ENCODE peak calls at places on chromosomes 11 and 22, in ten cellular contexts. K is GM06990; N is sigmoid colon; U is cardiac muscle cell; R is CD8-positive, alpha-beta memory T cell; C is neuronal stem cell; O is GM12878; H is tibial nerve; Y is H7; E is Peyer's patch. I is an unnamed sample. For H3K36me3, the result is how much of the 10 kb centered on the place peaks cover.

GRCh38 chr11:102254047-102254446 is 63.2 kb upstream of the BIRC3 start:
- DNase-seq in C (no peak), N (no peak), R (no peak), U (no peak), Y (peak), K (no peak), O (no peak), H (no peak), E (no peak), I (no peak)

GRCh38 chr11:12329169-12329568 is 48.2 kb upstream of the PARVA start:
- DNase-seq in K (no peak), C (no peak), R (no peak), U (no peak), H (no peak), O (no peak), E (no peak), N (no peak), Y (no peak), I (no peak)

GRCh38 chr11:12800032-12800671 is 125.9 kb downstream of the TEAD1 start:
- DNase-seq in U (peak), K (no peak), N (no peak), Y (peak), H (no peak), R (no peak), C (no peak), E (no peak), O (no peak), I (peak)

GRCh38 chr11:12668166-12668565 is 6.1 kb upstream of the TEAD1 start:
- DNase-seq in N (no peak), E (no peak), R (no peak), U (no peak), H (no peak), C (no peak), O (no peak), K (no peak), Y (no peak), I (no peak)

GRCh38 chr11:111059726-111060125 is 185.8 kb upstream of the POU2AF2 start:
- DNase-seq in N (no peak), Y (no peak), H (no peak), E (no peak), K (no peak), O (no peak), U (no peak), C (no peak), R (no peak), I (no peak)

GRCh38 chr11:116185551-116185950 is 587.2 kb downstream of the BUD13 start:
- DNase-seq in Y (no peak), U (no peak), E (no peak), O (no peak), H (no peak), C (no peak), N (no peak), R (no peak), K (no peak), I (no peak)

GRCh38 chr22:48035897-48036296 is 1273.4 kb downstream of the TBC1D22A start:
- DNase-seq in C (no peak), E (no peak), K (no peak), U (no peak), Y (peak), R (no peak), H (no peak), N (no peak), O (no peak), I (no peak)

GRCh38 chr11:1437500-1437899 is 47.8 kb downstream of the BRSK2 start:
- DNase-seq in E (no peak), O (no peak), N (no peak), K (no peak), H (no peak), R (no peak), Y (peak), U (peak), C (no peak), I (peak)

GRCh38 chr22:20751185-20751851 is 22.6 kb upstream of the SERPIND1 start:
- DNase-seq in Y (peak), R (no peak), C (no peak), H (no peak), U (peak), E (no peak), K (no peak), N (no peak), O (no peak), I (no peak)

GRCh38 chr22:46794491-46794890 is 32.0 kb downstream of the TBC1D22A start:
- DNase-seq in E (peak), H (no peak), R (no peak), N (peak), Y (no peak), C (no peak), K (no peak), O (no peak), U (no peak), I (no peak)

GRCh38 chr22:46794067-46794466 is 31.6 kb downstream of the TBC1D22A start:
- DNase-seq in O (no peak), C (no peak), K (no peak), H (no peak), Y (no peak), N (peak), U (no peak), R (no peak), E (no peak), I (no peak)

GRCh38 chr22:46796566-46797195 is 34.2 kb downstream of the TBC1D22A start:
- DNase-seq in E (peak), K (no peak), H (no peak), U (no peak), N (peak), R (no peak), Y (no peak), C (no peak), O (no peak), I (no peak)

GRCh38 chr22:46795845-46796565 is 33.6 kb downstream of the TBC1D22A start:
- DNase-seq in O (no peak), U (no peak), R (no peak), H (no peak), E (peak), C (no peak), Y (no peak), K (no peak), N (peak), I (no peak)

DNA sequence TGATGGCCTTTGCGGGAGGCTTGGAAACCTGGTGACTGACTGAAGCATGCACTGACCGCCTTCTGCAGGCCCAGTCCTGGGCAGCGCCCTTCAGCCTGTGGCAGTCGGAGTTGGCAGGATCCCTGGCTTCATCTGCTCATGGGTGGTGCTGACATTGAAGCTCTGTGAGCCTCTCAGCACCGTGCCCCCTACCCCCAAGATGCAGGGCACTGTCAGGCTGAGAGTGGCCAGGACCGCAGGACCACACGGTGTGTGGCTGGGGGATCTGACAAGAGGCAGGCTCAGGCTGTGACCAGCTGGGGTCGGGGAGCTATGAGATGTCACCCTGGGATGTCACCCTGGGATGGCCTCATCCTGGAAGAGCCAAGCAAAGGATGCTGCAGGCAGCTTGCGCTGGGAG is 32.7 kb downstream of the TBC1D22A start:
- DNase-seq in C (no peak), N (peak), U (no peak), H (no peak), K (no peak), E (peak), O (no peak), R (no peak), Y (no peak), I (no peak)
- H3K36me3 ChIP-seq in C (under half), N (under half), U (under half), H (half or more), K (under half), E (under half), O (half or more), R (under half), Y (under half), I (under half)

GRCh38 chr11:66267039-66267378 is 1.4 kb upstream of the RAB1B start:
- DNase-seq in Y (no peak), E (no peak), K (no peak), N (no peak), O (no peak), H (no peak), R (no peak), C (no peak), U (no peak), I (no peak)
- H3K36me3 ChIP-seq in Y (under half), E (under half), K (under half), N (under half), O (under half), H (half or more), R (under half), C (half or more), U (under half), I (under half)

DNA sequence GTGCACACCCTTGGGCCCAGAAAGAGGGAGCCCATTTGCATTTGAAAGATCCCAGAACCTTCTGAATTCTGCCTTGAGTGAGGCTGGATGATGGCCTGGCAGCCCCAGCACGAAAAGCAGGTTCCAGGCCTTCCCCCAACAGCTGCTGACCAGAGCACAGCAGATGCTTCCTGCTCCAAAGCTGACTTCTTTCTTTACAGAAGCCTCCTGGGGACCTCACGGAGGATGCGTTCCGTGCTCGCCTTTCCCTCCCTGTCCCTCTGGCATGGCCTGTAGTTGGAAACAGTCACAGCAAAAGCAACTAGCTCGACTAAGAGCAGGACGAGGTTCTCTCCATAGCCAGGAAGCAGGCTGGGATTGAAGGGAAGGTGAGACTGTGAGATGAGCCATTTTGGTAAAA is 107.7 kb upstream of the B3GAT1 start:
- DNase-seq in O (no peak), K (no peak), N (peak), Y (no peak), H (no peak), U (no peak), R (no peak), C (no peak), E (no peak), I (no peak)
- H3K36me3 ChIP-seq in O (under half), K (under half), N (under half), Y (under half), H (under half), U (under half), R (under half), C (under half), E (under half), I (under half)

DNA sequence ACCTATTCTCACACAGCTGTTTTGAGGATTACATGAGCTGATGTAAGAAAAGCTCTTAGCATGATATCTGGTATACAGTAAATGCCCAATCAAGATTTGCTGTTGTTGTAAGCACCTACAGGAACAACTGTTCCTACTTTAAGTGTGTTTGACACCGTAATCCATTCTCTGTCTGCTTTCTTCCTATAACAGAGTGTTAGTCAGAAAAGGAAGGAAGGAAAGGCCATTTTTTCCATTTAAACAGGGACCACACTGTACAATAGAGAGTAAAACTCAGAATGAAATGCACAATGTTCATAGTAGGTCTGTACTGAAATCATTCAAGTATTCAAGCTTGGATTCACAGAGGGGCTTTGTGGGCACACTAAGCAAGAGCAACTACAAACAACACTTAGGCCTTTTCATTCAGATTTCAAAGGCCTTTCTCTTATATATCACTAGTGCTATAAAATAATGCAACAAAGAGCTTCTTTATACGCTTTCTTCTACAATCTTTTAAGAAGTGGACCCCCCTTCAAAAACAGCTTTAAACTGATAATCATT is 21.5 kb downstream of the MTCH2 start:
- DNase-seq in H (no peak), U (no peak), C (no peak), R (no peak), E (no peak), K (no peak), N (no peak), Y (no peak), O (no peak), I (no peak)
- H3K36me3 ChIP-seq in H (half or more), U (half or more), C (under half), R (under half), E (under half), K (under half), N (half or more), Y (under half), O (under half), I (half or more)

GRCh38 chr11:46678741-46679130 is 21.7 kb downstream of the ARHGAP1 start:
- DNase-seq in C (no peak), N (no peak), E (no peak), R (no peak), O (no peak), H (no peak), U (no peak), K (no peak), Y (no peak), I (no peak)
- H3K36me3 ChIP-seq in C (under half), N (under half), E (under half), R (under half), O (under half), H (half or more), U (under half), K (under half), Y (under half), I (half or more)

GRCh38 chr22:17888439-17888838 is 114.2 kb upstream of the BID start:
- DNase-seq in K (no peak), C (no peak), U (no peak), O (no peak), H (no peak), Y (no peak), N (no peak), E (no peak), R (no peak), I (no peak)
- H3K36me3 ChIP-seq in K (under half), C (under half), U (under half), O (under half), H (half or more), Y (under half), N (under half), E (under half), R (under half), I (under half)

GRCh38 chr11:3129181-3129590 is 35.9 kb downstream of the OSBPL5 start:
- DNase-seq in C (no peak), O (no peak), U (no peak), K (no peak), Y (peak), H (no peak), E (no peak), R (no peak), N (peak), I (no peak)

GRCh38 chr11:3126207-3126865 is 38.8 kb downstream of the OSBPL5 start:
- DNase-seq in R (no peak), U (no peak), C (no peak), Y (peak), K (no peak), O (no peak), H (no peak), E (peak), N (peak), I (no peak)

GRCh38 chr11:3126901-3127691 is 38.0 kb downstream of the OSBPL5 start:
- DNase-seq in E (peak), U (no peak), K (no peak), H (no peak), O (no peak), Y (peak), N (peak), R (no peak), C (no peak), I (no peak)

GRCh38 chr11:3128356-3129180 is 36.5 kb downstream of the OSBPL5 start:
- DNase-seq in H (no peak), O (no peak), R (no peak), U (no peak), K (no peak), E (no peak), N (peak), Y (no peak), C (no peak), I (no peak)

GRCh38 chr11:3127706-3128355 is 37.3 kb downstream of the OSBPL5 start:
- DNase-seq in Y (peak), C (no peak), E (no peak), U (no peak), N (no peak), K (no peak), O (no peak), H (no peak), R (no peak), I (no peak)
- H3K36me3 ChIP-seq in Y (under half), C (under half), E (under half), U (under half), N (under half), K (under half), O (under half), H (under half), R (under half), I (under half)

GRCh38 chr11:74726547-74727182 is 4.6 kb downstream of the CHRDL2 start:
- DNase-seq in Y (peak), O (no peak), U (peak), C (peak), N (peak), K (no peak), R (peak), H (peak), E (peak), I (peak)
- H3K36me3 ChIP-seq in Y (under half), O (under half), U (under half), C (under half), N (under half), K (under half), R (under half), H (under half), E (under half), I (under half)

I was measured in brain microvascular endothelial cell.